ENCODE peak calls at places on chromosomes 4 and X, in eight cellular contexts. U, Q, K, M, B, O, W and P are unnamed samples.

GRCh38 chrX:76555816-76556215 is 128.3 kb downstream of the MAGEE1 start:
- DNase-seq in B (no peak), Q (no peak), O (peak; percentile 15), W (peak; percentile 68), M (no peak), U (no peak), K (peak; percentile 22), P (no peak)

GRCh38 chrX:41781500-41781899 is 57.5 kb downstream of the GPR82 start:
- DNase-seq in M (no peak), Q (no peak), B (no peak), W (peak; percentile 53), O (peak; percentile 15), U (no peak), K (peak; percentile 56), P (no peak)

GRCh38 chrX:23901065-23901464 is 6.7 kb downstream of the APOO start:
- DNase-seq in U (no peak), O (no peak), B (no peak), K (peak; percentile 84), W (peak; percentile 87), Q (no peak), M (no peak), P (no peak)

GRCh38 chr4:44663539-44664263 is 12.3 kb upstream of the YIPF7 start:
- DNase-seq in Q (no peak), W (no peak), K (no peak), M (no peak), O (no peak), B (no peak), U (no peak), P (no peak)

GRCh38 chr4:115275615-115276014 is 162.2 kb upstream of the NDST4 start:
- DNase-seq in Q (no peak), U (no peak), K (no peak), W (no peak), O (no peak), B (no peak), M (no peak), P (no peak)

GRCh38 chr4:4415806-4416805 is 29.2 kb downstream of the NSG1 start:
- DNase-seq in W (no peak), M (no peak), Q (peak; percentile 50), O (no peak), K (no peak), B (no peak), U (no peak), P (no peak)

GRCh38 chr4:45569619-45570018 is 554.2 kb downstream of the GABRG1 start:
- DNase-seq in W (no peak), B (no peak), M (no peak), U (no peak), K (no peak), Q (no peak), O (no peak), P (no peak)

GRCh38 chr4:80184791-80185756 is 12.2 kb upstream of the PRDM8 start:
- DNase-seq in W (no peak), O (no peak), M (no peak), K (no peak), Q (no peak), B (no peak), U (no peak), P (no peak)

GRCh38 chr4:153023692-153024394 is 87.7 kb downstream of the FHDC1 start:
- DNase-seq in W (no peak), K (no peak), Q (no peak), U (no peak), B (no peak), O (peak; percentile 69), M (no peak), P (no peak)

GRCh38 chr4:108336076-108336475 is 167.3 kb upstream of the LEF1 start:
- DNase-seq in Q (no peak), O (no peak), W (no peak), M (no peak), B (no peak), U (no peak), K (no peak), P (no peak)

GRCh38 chr4:167555338-167556022 is 321.2 kb upstream of the SPOCK3 start:
- DNase-seq in Q (no peak), K (no peak), W (peak; percentile 2), O (no peak), M (no peak), B (no peak), U (no peak), P (no peak)

GRCh38 chrX:77431227-77431626 is 16.0 kb upstream of the FGF16 start:
- DNase-seq in M (peak; percentile 53), K (peak; percentile 12), B (no peak), O (no peak), U (peak; percentile 7), Q (peak; percentile 69), W (no peak), P (no peak)

GRCh38 chr4:141686146-141686775 is 49.9 kb downstream of the IL15 start:
- DNase-seq in Q (no peak), M (no peak), U (no peak), O (no peak), B (no peak), W (peak; percentile 87), K (peak; percentile 52), P (peak; percentile 23)

GRCh38 chr4:171016145-171016544 is 797.1 kb upstream of the GALNTL6 start:
- DNase-seq in Q (no peak), U (no peak), O (no peak), K (no peak), M (no peak), B (no peak), W (no peak), P (no peak)

GRCh38 chrX:120559799-120560198 is 963 bp downstream of the CUL4B start:
- DNase-seq in K (no peak), Q (no peak), O (no peak), B (no peak), W (no peak), M (no peak), U (no peak), P (no peak)

GRCh38 chr4:163148466-163149336 is 18.0 kb downstream of the NAF1 start:
- DNase-seq in Q (no peak), K (peak; percentile 9), U (no peak), W (no peak), O (no peak), B (no peak), M (no peak), P (no peak)

GRCh38 chrX:48498374-48498809 is 10.4 kb upstream of the PORCN start:
- DNase-seq in K (peak; percentile 74), W (no peak), O (no peak), M (no peak), B (peak; percentile 53), Q (no peak), U (no peak), P (peak; percentile 30)

GRCh38 chrX:103817502-103817901 is 14.6 kb downstream of the RAB9B start:
- DNase-seq in Q (no peak), W (peak; percentile 38), O (peak; percentile 30), M (peak; percentile 13), B (peak; percentile 20), U (peak; percentile 74), K (peak; percentile 42), P (no peak)

GRCh38 chr4:145954924-145955339 is 16.3 kb upstream of the ZNF827 start:
- DNase-seq in Q (no peak), O (peak; percentile 67), B (no peak), U (no peak), K (peak; percentile 96), W (peak; percentile 74), M (no peak), P (peak; percentile 19)

GRCh38 chr4:156725257-156725656 is 246.3 kb downstream of the PDGFC start:
- DNase-seq in Q (no peak), K (no peak), B (peak; percentile 24), O (no peak), W (no peak), M (no peak), U (no peak), P (no peak)

GRCh38 chr4:53575552-53575951 is 15.7 kb downstream of the LNX1 start:
- DNase-seq in W (no peak), U (no peak), Q (no peak), O (no peak), B (no peak), K (no peak), M (no peak), P (no peak)

GRCh38 chrX:1150569-1151347 is 61.7 kb downstream of the CRLF2 start:
- DNase-seq in Q (no peak), U (no peak), B (no peak), K (no peak), W (no peak), M (no peak), O (no peak), P (no peak)

GRCh38 chr4:139665690-139666529 is at the start of gene MGST2:
- DNase-seq in O (peak; percentile 88), M (peak; percentile 69), Q (peak; percentile 84), U (peak; percentile 60), W (peak; percentile 66), K (peak; percentile 79), B (peak; percentile 76), P (peak; percentile 20)
- TF ChIP-seq POLR2A in O (peak; percentile 78), M (no peak), Q (no peak), U (no peak), W (peak; percentile 39), K (no peak), B (no peak), P (no peak)

GRCh38 chrX:152830312-152831305 is at the start of the genes CETN2 and NSDHL:
- DNase-seq in O (peak; percentile 99), B (peak; percentile 95), W (peak; percentile 97), Q (peak; percentile 96), M (peak; percentile 92), K (peak; percentile 93), U (peak; percentile 90), P (peak; percentile 89)
- TF ChIP-seq POLR2A in O (peak; percentile 83), B (no peak), W (peak; percentile 74), Q (peak; percentile 2), M (no peak), K (peak; percentile 82), U (no peak), P (peak; percentile 58)

DNA sequence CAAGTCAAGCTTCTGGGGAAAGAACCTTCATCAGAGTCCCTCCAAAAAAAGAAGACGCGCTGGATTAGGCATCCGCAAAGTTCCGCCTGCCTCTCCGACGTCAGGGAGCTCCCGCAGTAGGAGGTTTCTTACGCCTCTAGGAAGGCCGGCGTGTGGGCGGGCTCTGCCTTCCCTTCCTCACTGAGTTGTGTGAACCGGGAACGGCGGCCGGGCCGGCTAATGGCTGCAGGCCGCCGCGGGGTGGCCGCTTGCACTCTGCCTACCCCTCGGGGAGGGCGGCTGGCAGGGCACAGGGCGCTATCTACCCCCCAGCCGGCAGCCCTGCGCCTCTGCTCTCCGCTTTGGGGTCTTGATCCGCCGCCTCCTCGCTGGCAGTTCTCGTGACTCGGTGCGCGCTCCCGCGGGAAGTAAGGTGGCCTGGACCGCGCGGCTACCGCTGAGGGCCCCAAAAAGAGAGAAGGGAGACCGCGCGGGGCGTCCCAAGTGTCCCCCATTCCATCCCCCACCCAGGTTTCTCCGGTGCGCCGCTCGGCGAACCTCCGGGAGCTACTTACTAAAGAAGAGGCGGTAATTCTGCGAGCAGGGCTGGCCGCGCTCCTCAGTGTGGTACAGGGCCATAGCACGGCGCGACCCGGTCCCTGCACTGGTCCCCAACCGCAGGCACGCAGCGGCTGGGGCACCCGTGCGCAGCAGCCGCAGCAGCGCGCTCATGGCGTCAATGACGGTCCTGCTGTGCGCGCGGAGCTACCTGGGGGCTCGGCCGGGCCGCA is at the start of gene PPA2:
- DNase-seq in Q (peak; percentile 92), O (peak; percentile 90), W (peak; percentile 85), M (peak; percentile 90), K (peak; percentile 89), U (peak; percentile 81), B (peak; percentile 85), P (peak; percentile 64)
- TF ChIP-seq POLR2A in Q (peak; percentile 70), O (peak; percentile 91), W (peak; percentile 83), M (peak; percentile 24), K (peak; percentile 81), U (peak; percentile 85), B (peak; percentile 79), P (peak; percentile 84)

DNA sequence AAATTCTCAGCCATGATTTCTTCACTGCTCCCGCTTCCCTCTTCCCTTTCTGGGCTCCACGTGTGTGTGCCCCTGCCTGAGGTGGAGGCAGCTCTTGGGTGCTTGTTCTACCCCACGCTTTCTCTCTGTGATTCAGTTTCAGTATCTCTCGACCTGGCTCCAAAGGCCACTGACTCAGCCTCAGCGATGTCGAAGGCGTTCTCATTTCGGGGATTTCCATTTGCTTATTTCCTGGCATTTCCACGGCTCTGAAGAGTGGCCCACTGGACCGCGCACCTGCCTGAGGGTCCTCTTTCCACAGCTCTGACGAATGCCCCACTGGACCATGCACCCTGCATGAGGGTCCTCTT is 52.4 kb downstream of the GAK start:
- DNase-seq in M (no peak), O (no peak), K (no peak), U (no peak), B (no peak), W (no peak), Q (no peak), P (no peak)
- TF ChIP-seq POLR2A in M (no peak), O (no peak), K (no peak), U (no peak), B (no peak), W (no peak), Q (no peak), P (no peak)